ENCODE peak calls at places on chromosomes 5 and 9, in four cellular contexts. F, X, V and R are unnamed samples.

GRCh38 chr9:35254237-35254636 is 92.4 kb downstream of the UNC13B start:
- DNase-seq in F (no peak), X (no peak), V (no peak), R (no peak)

GRCh38 chr5:179777456-179777855 is 16.3 kb upstream of the LTC4S start:
- DNase-seq in F (no peak), X (no peak), V (no peak), R (no peak)

GRCh38 chr9:95133351-95133724 is 184.2 kb downstream of the FANCC start:
- DNase-seq in F (no peak), X (no peak), V (no peak), R (no peak)

GRCh38 chr9:133067006-133067405 is 5.2 kb downstream of the CEL start:
- DNase-seq in F (no peak), X (no peak), V (no peak), R (no peak)

GRCh38 chr9:32886021-32886420 is 102.7 kb downstream of the TMEM215 start:
- DNase-seq in F (no peak), X (no peak), V (no peak), R (no peak)

GRCh38 chr9:33289501-33289900 is 815 bp upstream of the NFX1 start:
- DNase-seq in F (no peak), X (no peak), V (no peak), R (no peak)

GRCh38 chr5:59548807-59549357 is 344.6 kb downstream of the PDE4D start:
- DNase-seq in F (no peak), X (no peak), V (no peak), R (peak; percentile 21)

GRCh38 chr5:10248378-10249260 is 1.1 kb downstream of the ATPSCKMT start:
- DNase-seq in F (no peak), X (no peak), V (no peak), R (no peak)

GRCh38 chr5:17203329-17204132 is 13.9 kb upstream of the BASP1 start:
- DNase-seq in F (peak; percentile 43), X (no peak), V (no peak), R (peak; percentile 41)
- TF ChIP-seq CREM in F (no peak), X (no peak), V (no peak), R (no peak)

DNA sequence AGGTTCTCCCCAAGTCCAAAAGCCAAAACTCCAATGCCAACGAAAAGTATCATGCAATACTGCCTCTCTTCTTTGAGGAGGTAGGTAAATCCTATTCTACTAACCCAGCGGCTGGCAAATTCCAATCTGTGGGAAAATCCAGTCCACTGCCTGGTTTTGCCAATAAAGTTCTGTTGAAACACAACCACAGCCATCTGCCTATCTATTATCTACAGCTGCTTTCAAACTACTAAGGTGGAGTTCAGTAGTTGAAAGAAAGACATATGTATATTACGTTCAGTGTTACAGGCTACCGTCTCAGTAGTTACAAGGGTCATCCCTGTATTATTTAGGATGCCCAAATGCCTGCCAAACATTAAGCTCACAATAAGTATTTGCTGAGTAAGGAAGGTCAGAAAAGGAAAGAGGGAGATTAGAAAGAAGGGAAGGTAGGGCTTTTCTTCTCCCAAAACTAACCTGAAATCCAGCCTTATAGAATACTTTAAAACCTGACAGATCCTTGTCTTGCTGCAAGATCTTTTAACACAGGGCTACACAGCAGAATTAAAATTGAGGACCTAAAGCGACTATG is 16.2 kb downstream of the ARL15 start:
- DNase-seq in F (peak; percentile 39), X (no peak), V (no peak), R (no peak)
- TF ChIP-seq CREM in F (peak; percentile 27), X (no peak), V (no peak), R (no peak)

GRCh38 chr9:94084314-94084713 is at the start of gene PTPDC1:
- DNase-seq in F (peak; percentile 25), X (peak; percentile 78), V (no peak), R (peak; percentile 35)
- TF ChIP-seq CREM in F (no peak), X (no peak), V (no peak), R (no peak)

DNA sequence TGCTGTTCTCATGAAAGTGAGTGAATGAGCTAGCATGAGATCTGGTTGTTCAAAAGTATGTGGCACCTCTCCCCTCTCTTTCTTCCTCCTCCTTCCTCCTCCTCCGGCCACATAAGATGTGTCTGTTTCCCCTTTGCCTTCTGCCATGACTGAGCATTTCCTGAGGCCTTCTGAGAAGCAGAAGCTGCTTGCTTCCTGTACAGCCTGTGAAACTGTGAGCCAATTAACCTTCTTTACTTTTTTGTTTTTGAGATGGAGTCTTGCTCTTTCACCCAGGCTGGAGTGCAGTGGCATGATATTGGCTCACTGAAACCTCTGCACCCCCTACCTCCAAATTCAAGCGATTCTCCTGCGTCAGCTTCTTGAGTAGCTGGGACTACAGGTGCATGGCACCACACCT is 6.1 kb downstream of the S100Z start:
- DNase-seq in F (no peak), X (no peak), V (no peak), R (no peak)
- TF ChIP-seq CREM in F (no peak), X (no peak), V (no peak), R (no peak)